ENCODE peak calls at places on chromosomes 3 and 15, in nine cellular contexts. Y is AG04449, E is OCI-LY7, J is pancreas, I is uterus, R is fibroblast of the aortic adventitia, Z is HepG2, T is astrocyte, C is psoas muscle. K is an unnamed sample.

GRCh38 chr3:171792549-171792948 is 17.7 kb downstream of the PLD1 start:
- DNase-seq in R (no peak), I (no peak), J (no peak), C (no peak), Y (no peak), T (no peak), Z (peak; percentile 53), E (no peak), K (no peak)

GRCh38 chr3:12914075-12914474 is 72.7 kb upstream of the RPL32 start:
- DNase-seq in J (no peak), R (no peak), Y (no peak), I (no peak), T (no peak), Z (no peak), C (no peak), E (no peak), K (no peak)

GRCh38 chr3:120357807-120358206 is 8.7 kb upstream of the LRRC58 start:
- DNase-seq in E (no peak), C (no peak), T (no peak), I (no peak), Z (no peak), J (no peak), Y (no peak), R (no peak), K (no peak)

GRCh38 chr3:185746470-185746869 is 78.4 kb downstream of the IGF2BP2 start:
- DNase-seq in T (no peak), E (no peak), Z (no peak), Y (no peak), I (no peak), C (no peak), R (no peak), J (no peak), K (no peak)

GRCh38 chr3:138875754-138876664 is 41.3 kb upstream of the PIK3CB start:
- DNase-seq in C (no peak), T (no peak), E (no peak), J (no peak), Y (no peak), Z (no peak), R (peak; percentile 57), I (no peak), K (no peak)

GRCh38 chr3:118941236-118941635 is 93.4 kb downstream of the IGSF11 start:
- DNase-seq in Y (no peak), R (no peak), Z (no peak), I (no peak), C (no peak), J (no peak), T (no peak), E (no peak), K (no peak)

GRCh38 chr3:33115024-33115768 is 1.4 kb downstream of the CRTAP start:
- DNase-seq in J (peak; percentile 19), T (peak; percentile 92), Z (no peak), E (peak; percentile 52), R (peak; percentile 96), Y (peak; percentile 59), C (peak; percentile 78), I (peak; percentile 91), K (peak; percentile 92)

GRCh38 chr3:53493997-53494791 is at the start of gene CACNA1D:
- DNase-seq in Y (no peak), C (peak; percentile 19), I (peak; percentile 21), J (peak; percentile 68), E (no peak), Z (no peak), T (no peak), R (no peak), K (no peak)

GRCh38 chr15:82043130-82043673 is 2.6 kb downstream of the MEX3B start:
- DNase-seq in I (no peak), Z (no peak), T (no peak), R (no peak), C (no peak), E (no peak), Y (no peak), J (no peak), K (no peak)

GRCh38 chr3:127373701-127374625 is 86.1 kb upstream of the PRR20G start:
- DNase-seq in J (no peak), R (peak; percentile 1), C (no peak), I (no peak), Y (no peak), T (no peak), E (peak; percentile 18), Z (no peak), K (no peak)

GRCh38 chr15:51708013-51708412 is 26.7 kb downstream of the SCG3 start:
- DNase-seq in Z (no peak), C (no peak), Y (no peak), I (peak; percentile 73), E (no peak), J (peak; percentile 64), R (peak; percentile 10), T (no peak), K (no peak)

DNA sequence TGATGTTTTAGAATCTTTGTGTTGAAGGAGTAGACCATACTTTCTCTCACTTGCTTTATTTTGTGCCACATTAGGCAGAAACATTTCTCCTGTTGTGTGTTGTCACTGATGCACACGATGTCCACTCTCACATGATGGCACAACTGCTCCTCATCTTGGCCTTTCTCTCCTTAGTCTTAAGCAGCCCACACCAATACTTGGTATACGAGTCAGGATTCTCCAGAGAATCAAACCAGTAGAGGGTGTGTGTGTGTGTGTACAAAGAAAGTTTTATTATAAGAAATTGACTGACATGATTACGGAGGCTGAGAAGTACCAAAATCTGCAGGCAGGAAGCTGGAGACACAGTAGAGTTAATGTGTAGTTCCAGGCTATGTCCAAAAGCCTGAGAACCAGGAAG is 187.1 kb downstream of the ALCAM start:
- DNase-seq in C (no peak), R (peak; percentile 5), J (no peak), Z (no peak), I (no peak), E (no peak), T (peak; percentile 13), Y (no peak), K (no peak)
- TF ChIP-seq CTCF in C (no peak), R (no peak), J (no peak), Z (no peak), I (no peak), E (no peak), T (no peak), Y (no peak), K (no peak)

GRCh38 chr3:52005571-52005986 is 9.9 kb upstream of the RPL29 start:
- DNase-seq in I (no peak), J (peak; percentile 66), C (peak; percentile 43), Y (no peak), T (peak; percentile 79), Z (no peak), R (peak; percentile 51), E (no peak), K (no peak)
- H3K4me3 ChIP-seq in I (no peak overlapping the region), J (peak overlapping the region; percentile 9), C (no peak overlapping the region), Y (no peak overlapping the region), T (no peak overlapping the region), Z (peak overlapping the region; percentile 42), R (no peak overlapping the region), E (no peak overlapping the region), K (no peak overlapping the region)

GRCh38 chr3:157152930-157153329 is 7.0 kb downstream of the CCNL1 start:
- DNase-seq in T (no peak), E (no peak), J (no peak), R (no peak), Z (no peak), C (no peak), I (no peak), Y (no peak), K (no peak)

GRCh38 chr3:157152438-157152837 is 7.5 kb downstream of the CCNL1 start:
- DNase-seq in R (no peak), I (no peak), Z (no peak), E (no peak), T (no peak), C (no peak), J (no peak), Y (no peak), K (no peak)

GRCh38 chr3:157155591-157155990 is 4.4 kb downstream of the CCNL1 start:
- DNase-seq in Y (no peak), R (no peak), E (no peak), T (no peak), Z (no peak), C (no peak), J (no peak), I (no peak), K (no peak)

GRCh38 chr3:157156844-157157635 is 2.9 kb downstream of the CCNL1 start:
- DNase-seq in R (peak; percentile 51), J (no peak), Y (no peak), T (no peak), E (no peak), I (no peak), Z (peak; percentile 15), C (no peak), K (no peak)

DNA sequence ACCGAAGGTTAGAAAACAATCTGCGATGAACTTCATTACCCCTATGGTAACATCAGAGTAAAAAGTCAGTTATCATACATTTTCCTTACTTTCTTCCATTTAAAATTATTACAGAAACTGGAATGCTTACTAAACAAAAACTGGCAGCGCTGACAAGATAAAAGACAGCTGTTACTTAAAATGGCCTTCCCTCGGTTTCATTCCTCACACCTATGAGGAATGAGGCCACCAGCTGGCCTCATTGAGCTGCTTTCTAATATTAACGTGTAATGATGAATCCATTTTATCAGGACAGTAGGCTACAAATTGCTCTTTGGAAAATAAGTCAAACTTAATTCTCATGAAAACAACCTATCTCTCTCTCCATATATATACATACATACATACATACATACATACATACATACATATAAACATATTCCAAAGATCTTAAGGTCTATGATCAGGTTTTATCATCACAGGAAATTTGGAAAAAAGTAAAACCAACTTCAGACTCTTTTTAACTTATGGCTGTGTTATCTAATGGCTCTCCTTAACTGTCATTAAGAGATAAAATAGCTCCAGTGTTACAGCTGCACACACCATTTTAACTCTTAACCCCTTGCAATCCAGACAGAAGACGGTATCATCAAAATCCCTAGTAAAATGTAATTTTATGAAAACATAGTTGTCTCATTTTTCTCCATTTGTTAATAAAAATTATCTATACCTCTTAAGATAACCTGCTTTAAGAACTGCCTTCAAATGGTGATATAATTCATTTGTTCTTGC is 5.2 kb downstream of the CCNL1 start:
- DNase-seq in Y (no peak), C (no peak), I (no peak), Z (no peak), J (no peak), T (no peak), R (no peak), E (no peak), K (no peak)
- TF ChIP-seq CTCF in Y (no peak), C (no peak), I (no peak), Z (no peak), J (no peak), T (no peak), R (no peak), E (no peak), K (no peak)

DNA sequence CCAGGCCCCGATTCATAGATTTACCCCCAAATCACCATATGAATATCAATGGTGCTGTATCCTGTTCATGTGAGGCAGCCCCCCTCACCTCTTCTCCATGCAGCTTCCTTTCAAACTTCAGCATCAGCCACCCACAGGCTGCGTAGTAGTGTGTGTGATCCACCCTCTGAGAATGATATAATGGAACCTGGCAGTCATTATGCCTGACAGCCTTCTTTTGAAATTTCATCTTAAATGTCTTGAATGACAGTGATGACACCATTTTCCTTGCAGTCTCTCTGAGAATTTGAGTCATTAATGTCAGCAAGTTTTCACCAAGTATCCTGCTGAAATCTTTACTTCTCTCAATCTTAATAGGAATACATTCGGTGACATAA is 3.5 kb upstream of the CLRN1 start:
- DNase-seq in E (no peak), R (no peak), T (no peak), Y (no peak), I (no peak), J (no peak), C (no peak), Z (no peak), K (no peak)
- H3K4me3 ChIP-seq in E (no peak overlapping the region), R (no peak overlapping the region), T (no peak overlapping the region), Y (no peak overlapping the region), I (no peak overlapping the region), J (no peak overlapping the region), C (no peak overlapping the region), Z (no peak overlapping the region), K (no peak overlapping the region)

GRCh38 chr15:47542312-47543094 is 174.8 kb upstream of the SEMA6D start:
- DNase-seq in E (no peak), C (no peak), T (no peak), Z (no peak), R (no peak), Y (no peak), J (no peak), I (no peak), K (no peak)
- TF ChIP-seq CTCF in E (no peak), C (no peak), T (no peak), Z (no peak), R (no peak), Y (no peak), J (no peak), I (no peak), K (no peak)